ENCODE peak calls at places on chromosome 1, in eight cellular contexts. One of them, this sample, is unnamed. For H3K27me3, the result is how much of the 10 kb centered on the place peaks cover.

GRCh38 chr1:3930282-3930681 is 30.2 kb upstream of the C1orf174 start:
- DNase-seq in HCT116: no peak
- DNase-seq in spleen: no peak
- DNase-seq in suprapubic skin: no peak
- DNase-seq in adrenal gland: no peak
- DNase-seq in stomach: no peak
- DNase-seq in body of pancreas: no peak
- DNase-seq in vagina: no peak
- DNase-seq in this sample: no peak

GRCh38 chr1:3681898-3682806 is 29.8 kb downstream of the TP73 start:
- DNase-seq in HCT116: no peak
- DNase-seq in spleen: no peak
- DNase-seq in suprapubic skin: no peak
- DNase-seq in adrenal gland: no peak
- DNase-seq in stomach: no peak
- DNase-seq in body of pancreas: no peak
- DNase-seq in vagina: no peak
- DNase-seq in this sample: no peak

GRCh38 chr1:1080122-1080753 is 6.1 kb upstream of the RNF223 start:
- DNase-seq in HCT116: peak
- DNase-seq in spleen: peak
- DNase-seq in suprapubic skin: peak
- DNase-seq in adrenal gland: peak
- DNase-seq in stomach: peak
- DNase-seq in body of pancreas: peak
- DNase-seq in vagina: no peak
- DNase-seq in this sample: peak

GRCh38 chr1:9191216-9191615 is 43.4 kb upstream of the H6PD start:
- DNase-seq in HCT116: no peak
- DNase-seq in spleen: no peak
- DNase-seq in suprapubic skin: no peak
- DNase-seq in adrenal gland: no peak
- DNase-seq in stomach: no peak
- DNase-seq in body of pancreas: no peak
- DNase-seq in vagina: no peak
- DNase-seq in this sample: no peak

GRCh38 chr1:245493029-245493428 is 338.2 kb downstream of the KIF26B start:
- DNase-seq in HCT116: peak
- DNase-seq in spleen: no peak
- DNase-seq in suprapubic skin: no peak
- DNase-seq in adrenal gland: no peak
- DNase-seq in stomach: no peak
- DNase-seq in body of pancreas: no peak
- DNase-seq in vagina: no peak
- DNase-seq in this sample: no peak

GRCh38 chr1:101198842-101199636 is 37.8 kb upstream of the S1PR1 start:
- DNase-seq in HCT116: no peak
- DNase-seq in spleen: no peak
- DNase-seq in suprapubic skin: no peak
- DNase-seq in adrenal gland: no peak
- DNase-seq in stomach: no peak
- DNase-seq in body of pancreas: no peak
- DNase-seq in vagina: no peak
- DNase-seq in this sample: no peak

GRCh38 chr1:4767308-4767707 is 112.9 kb downstream of the AJAP1 start:
- DNase-seq in HCT116: no peak
- DNase-seq in spleen: no peak
- DNase-seq in suprapubic skin: no peak
- DNase-seq in adrenal gland: no peak
- DNase-seq in stomach: no peak
- DNase-seq in body of pancreas: no peak
- DNase-seq in vagina: no peak
- DNase-seq in this sample: no peak

GRCh38 chr1:176785810-176786209 is 322.8 kb downstream of the PAPPA2 start:
- DNase-seq in HCT116: no peak
- DNase-seq in spleen: no peak
- DNase-seq in suprapubic skin: no peak
- DNase-seq in adrenal gland: no peak
- DNase-seq in stomach: no peak
- DNase-seq in body of pancreas: no peak
- DNase-seq in vagina: no peak
- DNase-seq in this sample: no peak

GRCh38 chr1:183473286-183473536 is 912 bp downstream of the SMG7 start:
- DNase-seq in HCT116: no peak
- DNase-seq in spleen: no peak
- DNase-seq in suprapubic skin: no peak
- DNase-seq in adrenal gland: no peak
- DNase-seq in stomach: no peak
- DNase-seq in body of pancreas: no peak
- DNase-seq in vagina: no peak
- DNase-seq in this sample: no peak

GRCh38 chr1:58773406-58773840 is 10.4 kb downstream of the JUN start:
- DNase-seq in HCT116: no peak
- DNase-seq in spleen: peak
- DNase-seq in suprapubic skin: no peak
- DNase-seq in adrenal gland: peak
- DNase-seq in stomach: peak
- DNase-seq in body of pancreas: peak
- DNase-seq in vagina: no peak
- DNase-seq in this sample: peak
- TF ChIP-seq POLR2A in HCT116: no peak
- TF ChIP-seq POLR2A in spleen: no peak
- TF ChIP-seq POLR2A in suprapubic skin: no peak
- TF ChIP-seq POLR2A in adrenal gland: no peak
- TF ChIP-seq POLR2A in stomach: no peak
- TF ChIP-seq POLR2A in body of pancreas: peak
- TF ChIP-seq POLR2A in vagina: no peak
- TF ChIP-seq POLR2A in this sample: no peak

DNA sequence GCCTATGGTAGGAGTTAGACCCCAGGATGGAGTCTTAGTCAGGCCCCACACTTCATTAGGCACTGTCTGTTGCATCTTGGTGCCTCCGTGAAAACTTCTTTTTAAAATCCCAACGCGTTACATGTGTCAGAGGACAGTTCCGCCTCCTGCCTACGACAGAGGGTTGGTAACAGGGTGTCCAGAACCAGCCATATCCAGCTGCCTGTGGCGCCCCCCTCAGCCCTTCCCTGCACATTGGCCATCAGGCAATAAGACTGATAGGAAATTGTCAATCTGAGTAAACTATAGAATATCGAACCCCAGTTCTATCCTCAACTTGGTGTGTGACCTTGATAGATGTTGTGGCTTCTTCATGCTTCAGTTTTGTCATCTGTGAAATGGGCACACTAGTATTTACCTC is 108.6 kb upstream of the CSF3R start:
- DNase-seq in HCT116: no peak
- DNase-seq in spleen: peak
- DNase-seq in suprapubic skin: no peak
- DNase-seq in adrenal gland: no peak
- DNase-seq in stomach: no peak
- DNase-seq in body of pancreas: no peak
- DNase-seq in vagina: no peak
- DNase-seq in this sample: no peak
- H3K4me3 ChIP-seq in HCT116: no peak
- H3K4me3 ChIP-seq in spleen: no peak
- H3K4me3 ChIP-seq in suprapubic skin: no peak
- H3K4me3 ChIP-seq in adrenal gland: no peak
- H3K4me3 ChIP-seq in stomach: no peak
- H3K4me3 ChIP-seq in body of pancreas: no peak
- H3K4me3 ChIP-seq in vagina: no peak
- H3K4me3 ChIP-seq in this sample: no peak

GRCh38 chr1:40887652-40888051 is 25.5 kb upstream of the CITED4 start:
- DNase-seq in HCT116: no peak
- DNase-seq in spleen: no peak
- DNase-seq in suprapubic skin: no peak
- DNase-seq in adrenal gland: no peak
- DNase-seq in stomach: no peak
- DNase-seq in body of pancreas: no peak
- DNase-seq in vagina: no peak
- DNase-seq in this sample: no peak

GRCh38 chr1:40887012-40887378 is 24.8 kb upstream of the CITED4 start:
- DNase-seq in HCT116: no peak
- DNase-seq in spleen: no peak
- DNase-seq in suprapubic skin: no peak
- DNase-seq in adrenal gland: no peak
- DNase-seq in stomach: no peak
- DNase-seq in body of pancreas: no peak
- DNase-seq in vagina: no peak
- DNase-seq in this sample: no peak

GRCh38 chr1:40880813-40881549 is 18.8 kb upstream of the CITED4 start:
- DNase-seq in HCT116: no peak
- DNase-seq in spleen: no peak
- DNase-seq in suprapubic skin: no peak
- DNase-seq in adrenal gland: no peak
- DNase-seq in stomach: no peak
- DNase-seq in body of pancreas: no peak
- DNase-seq in vagina: no peak
- DNase-seq in this sample: no peak

GRCh38 chr1:40886318-40887011 is 24.3 kb upstream of the CITED4 start:
- DNase-seq in HCT116: no peak
- DNase-seq in spleen: no peak
- DNase-seq in suprapubic skin: no peak
- DNase-seq in adrenal gland: no peak
- DNase-seq in stomach: no peak
- DNase-seq in body of pancreas: no peak
- DNase-seq in vagina: no peak
- DNase-seq in this sample: no peak

DNA sequence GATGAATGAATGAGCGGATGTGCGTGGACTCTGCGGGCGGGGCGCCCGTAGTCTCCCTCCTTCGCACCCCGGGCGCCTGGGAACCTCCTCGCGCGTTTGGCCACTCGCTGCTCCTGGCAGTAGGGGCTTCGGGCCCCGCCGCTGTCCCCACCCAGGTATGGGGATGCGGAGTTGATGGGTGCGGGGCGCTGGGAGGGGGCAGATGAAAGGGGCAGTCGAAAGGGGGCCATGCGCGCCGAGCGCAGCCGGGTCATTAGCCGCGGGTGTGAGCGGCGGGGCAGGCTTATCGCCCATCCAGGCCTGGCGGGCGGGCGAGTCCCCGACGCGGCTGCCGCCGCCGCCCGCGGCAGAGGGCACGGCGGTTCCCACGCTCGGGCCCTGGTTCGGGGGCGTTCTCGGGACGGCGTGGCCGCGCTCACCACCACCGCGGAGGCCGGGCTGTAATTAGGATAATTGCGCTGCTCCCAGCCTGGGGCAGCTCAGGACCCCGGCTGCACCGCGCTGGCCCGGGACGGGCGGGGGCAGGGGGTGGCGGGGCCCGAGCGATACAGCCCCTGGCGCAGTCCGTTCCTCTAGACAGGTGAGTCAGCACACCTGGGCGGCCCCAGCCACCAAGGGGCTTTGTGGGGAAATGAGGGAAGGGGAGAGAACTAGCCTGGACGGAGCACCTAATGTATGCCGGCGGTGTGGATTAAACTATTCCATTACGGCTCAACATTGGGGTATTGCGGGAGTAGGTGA is 22.1 kb upstream of the CITED4 start:
- DNase-seq in HCT116: no peak
- DNase-seq in spleen: no peak
- DNase-seq in suprapubic skin: no peak
- DNase-seq in adrenal gland: no peak
- DNase-seq in stomach: no peak
- DNase-seq in body of pancreas: no peak
- DNase-seq in vagina: no peak
- DNase-seq in this sample: no peak
- H3K27me3 ChIP-seq in HCT116: under half
- H3K27me3 ChIP-seq in spleen: under half
- H3K27me3 ChIP-seq in suprapubic skin: under half
- H3K27me3 ChIP-seq in adrenal gland: under half
- H3K27me3 ChIP-seq in stomach: under half
- H3K27me3 ChIP-seq in body of pancreas: under half
- H3K27me3 ChIP-seq in vagina: under half
- H3K27me3 ChIP-seq in this sample: under half

DNA sequence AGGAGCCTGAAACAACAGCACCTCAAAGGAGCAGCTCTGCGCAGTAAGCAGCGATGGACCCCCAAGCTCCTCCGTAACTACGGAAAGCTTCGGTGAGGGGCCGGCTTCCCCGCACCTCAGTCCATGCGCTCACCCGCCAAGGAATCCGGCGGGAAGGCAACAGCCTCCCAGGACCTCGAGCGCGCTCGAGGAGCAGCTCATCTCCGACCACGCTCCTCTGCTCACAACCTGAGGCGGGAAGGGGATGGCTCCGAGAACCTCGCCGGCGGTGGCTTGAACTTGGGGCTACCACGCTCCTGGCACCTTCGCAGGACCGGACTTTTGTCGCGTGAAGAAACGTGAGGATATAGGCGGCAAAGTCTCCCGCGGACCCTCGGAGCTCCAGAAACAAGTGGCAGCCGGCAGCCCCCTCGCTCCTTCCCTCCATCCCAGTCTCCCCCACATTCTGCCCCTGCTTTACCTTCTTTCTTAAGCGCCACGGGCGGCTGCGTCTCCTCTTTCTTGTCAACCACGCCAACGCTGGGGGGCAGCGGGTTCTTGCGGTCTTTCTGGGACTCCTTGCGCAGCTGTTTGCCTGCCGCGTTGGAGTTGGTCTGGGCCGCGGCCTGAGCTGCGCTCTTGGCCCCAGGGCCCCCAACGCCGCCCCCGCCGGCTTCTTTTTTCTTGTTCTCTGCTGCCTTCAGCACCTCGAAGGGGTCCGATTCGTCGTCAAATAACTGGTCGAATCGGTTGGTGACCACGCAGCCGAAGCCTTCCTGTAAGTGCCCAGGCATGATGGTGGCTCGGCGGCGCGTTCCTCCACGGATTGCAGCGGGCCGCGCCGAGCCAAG is 459 bp downstream of the SERBP1 start:
- DNase-seq in HCT116: no peak
- DNase-seq in spleen: peak
- DNase-seq in suprapubic skin: peak
- DNase-seq in adrenal gland: peak
- DNase-seq in stomach: peak
- DNase-seq in body of pancreas: peak
- DNase-seq in vagina: no peak
- DNase-seq in this sample: peak
- TF ChIP-seq POLR2A in HCT116: no peak
- TF ChIP-seq POLR2A in spleen: no peak
- TF ChIP-seq POLR2A in suprapubic skin: no peak
- TF ChIP-seq POLR2A in adrenal gland: no peak
- TF ChIP-seq POLR2A in stomach: no peak
- TF ChIP-seq POLR2A in body of pancreas: no peak
- TF ChIP-seq POLR2A in vagina: peak
- TF ChIP-seq POLR2A in this sample: no peak

DNA sequence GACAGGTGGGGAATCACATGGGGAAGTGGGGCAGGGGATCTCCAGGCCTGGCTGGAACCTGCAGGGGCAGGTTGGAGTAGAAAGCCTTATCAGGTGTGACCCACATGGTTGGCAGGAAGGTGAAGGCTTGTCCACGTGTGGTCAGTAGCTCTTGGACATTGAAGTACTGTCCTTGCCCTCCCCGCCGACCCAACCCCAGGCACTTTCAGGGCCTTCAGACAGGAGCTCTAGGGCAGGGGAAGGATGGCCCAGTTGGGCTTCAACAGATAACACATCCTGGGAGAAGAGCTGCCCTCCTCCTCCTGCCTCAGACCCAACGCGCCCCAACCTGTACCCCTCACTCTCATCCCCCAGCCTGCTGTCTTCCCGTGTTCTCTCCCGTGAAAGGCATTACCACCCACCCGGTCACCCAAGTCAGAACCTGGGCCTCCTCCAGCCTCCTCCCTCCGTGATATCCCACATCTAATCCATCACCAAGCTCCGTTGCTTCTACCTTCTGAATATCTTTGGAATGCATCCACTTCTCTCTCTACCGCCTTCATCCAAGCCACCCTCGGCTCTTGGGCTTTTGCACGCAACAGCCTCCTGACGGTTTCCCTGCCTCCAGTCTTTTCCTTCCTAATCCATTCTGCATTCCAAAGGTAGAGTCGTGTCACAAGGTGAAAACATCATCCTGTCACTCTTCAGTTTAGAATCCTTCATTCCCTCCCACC is 15.9 kb downstream of the PTPRF start:
- DNase-seq in HCT116: no peak
- DNase-seq in spleen: no peak
- DNase-seq in suprapubic skin: no peak
- DNase-seq in adrenal gland: no peak
- DNase-seq in stomach: no peak
- DNase-seq in body of pancreas: no peak
- DNase-seq in vagina: no peak
- DNase-seq in this sample: no peak
- H3K4me3 ChIP-seq in HCT116: no peak
- H3K4me3 ChIP-seq in spleen: no peak
- H3K4me3 ChIP-seq in suprapubic skin: no peak
- H3K4me3 ChIP-seq in adrenal gland: no peak
- H3K4me3 ChIP-seq in stomach: no peak
- H3K4me3 ChIP-seq in body of pancreas: no peak
- H3K4me3 ChIP-seq in vagina: no peak
- H3K4me3 ChIP-seq in this sample: no peak